ENCODE peak calls at places on chromosome 6, in four cellular contexts. A is GM12865; V is CD8-positive, alpha-beta T cell; F is natural killer cell. K is an unnamed sample.

GRCh38 chr6:75114795-75115194 is 91.1 kb downstream of the COL12A1 start:
- DNase-seq in F (no peak), V (no peak), A (no peak), K (no peak)

GRCh38 chr6:50853924-50854323 is 35.3 kb downstream of the TFAP2B start:
- DNase-seq in V (no peak), F (no peak), A (no peak), K (no peak)

GRCh38 chr6:42045538-42046460 is 4.5 kb upstream of the TAF8 start:
- DNase-seq in V (peak), F (no peak), A (peak), K (no peak)

GRCh38 chr6:135488023-135488422 is 9.5 kb downstream of the AHI1 start:
- DNase-seq in A (no peak), V (no peak), F (no peak), K (no peak)

GRCh38 chr6:109998159-109998785 is 20.2 kb downstream of the GPR6 start:
- DNase-seq in F (no peak), V (no peak), A (no peak), K (no peak)

GRCh38 chr6:132401120-132401940 is at the start of gene MOXD1:
- DNase-seq in V (no peak), F (peak), A (peak), K (peak)

GRCh38 chr6:146785001-146785585 is 186.3 kb downstream of the ADGB start:
- DNase-seq in F (no peak), V (peak), A (peak), K (no peak)

GRCh38 chr6:56693988-56694387 is 51.3 kb upstream of the DST start:
- DNase-seq in V (no peak), A (no peak), F (no peak), K (no peak)

GRCh38 chr6:80637312-80637711 is 530.8 kb downstream of the BCKDHB start:
- DNase-seq in V (no peak), F (no peak), A (no peak), K (no peak)

GRCh38 chr6:108157234-108157971 is 8.4 kb upstream of the NR2E1 start:
- DNase-seq in A (no peak), F (no peak), V (no peak), K (peak)

GRCh38 chr6:127952831-127953230 is 52.0 kb upstream of the THEMIS start:
- DNase-seq in V (no peak), A (no peak), F (no peak), K (no peak)

DNA sequence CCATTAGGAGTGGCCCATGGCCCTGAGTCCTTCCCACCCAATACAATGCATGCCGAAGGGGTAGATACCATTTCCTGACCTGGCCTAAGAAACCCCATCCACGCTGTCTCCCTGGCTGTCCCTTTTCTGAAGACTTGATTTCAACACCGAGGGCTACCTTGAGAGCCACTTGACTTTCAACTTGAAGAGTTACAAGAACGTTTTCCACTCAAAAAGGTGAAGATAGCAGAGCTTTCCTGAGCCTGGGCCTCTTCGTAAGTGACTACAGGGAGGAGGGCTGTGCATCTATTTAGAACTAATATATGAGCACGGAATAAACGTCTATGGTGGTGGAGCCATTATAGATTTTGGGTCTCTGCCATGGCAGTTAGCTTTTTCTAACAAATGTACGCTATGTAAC is 14.4 kb upstream of the PPP1R14C start:
- DNase-seq in V (no peak), F (no peak), A (no peak), K (no peak)
- TF ChIP-seq CTCF in V (no peak), F (no peak), A (no peak), K (no peak)

GRCh38 chr6:82783587-82784253 is 281.9 kb downstream of the UBE3D start:
- DNase-seq in A (peak), V (no peak), F (no peak), K (no peak)
- TF ChIP-seq CTCF in A (peak), V (no peak), F (no peak), K (no peak)

DNA sequence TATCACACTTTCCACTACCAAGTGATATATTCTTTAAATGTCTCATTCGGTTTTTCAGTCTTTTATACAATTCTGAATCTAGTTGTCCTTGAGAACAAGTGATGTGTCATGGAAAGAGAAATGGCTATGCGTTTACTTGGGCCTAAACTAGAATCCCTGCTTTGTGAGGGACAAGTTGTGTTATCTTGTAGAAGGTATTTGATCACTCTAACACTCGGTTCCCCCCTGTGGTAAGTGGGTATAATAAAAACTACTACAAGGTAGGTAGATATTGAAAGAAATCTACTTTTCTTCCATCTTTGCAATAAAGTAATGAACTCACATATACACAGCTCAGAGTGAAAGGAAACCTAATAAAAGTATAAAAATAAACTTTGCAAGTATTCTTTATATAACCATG is 108.9 kb downstream of the MANEA start:
- DNase-seq in F (no peak), A (no peak), V (no peak), K (no peak)
- TF ChIP-seq CTCF in F (no peak), A (no peak), V (no peak), K (no peak)

GRCh38 chr6:116881236-116881635 is 4.2 kb downstream of the RFX6 start:
- DNase-seq in A (no peak), V (no peak), F (no peak), K (no peak)
- TF ChIP-seq CTCF in A (no peak), V (no peak), F (no peak), K (no peak)

DNA sequence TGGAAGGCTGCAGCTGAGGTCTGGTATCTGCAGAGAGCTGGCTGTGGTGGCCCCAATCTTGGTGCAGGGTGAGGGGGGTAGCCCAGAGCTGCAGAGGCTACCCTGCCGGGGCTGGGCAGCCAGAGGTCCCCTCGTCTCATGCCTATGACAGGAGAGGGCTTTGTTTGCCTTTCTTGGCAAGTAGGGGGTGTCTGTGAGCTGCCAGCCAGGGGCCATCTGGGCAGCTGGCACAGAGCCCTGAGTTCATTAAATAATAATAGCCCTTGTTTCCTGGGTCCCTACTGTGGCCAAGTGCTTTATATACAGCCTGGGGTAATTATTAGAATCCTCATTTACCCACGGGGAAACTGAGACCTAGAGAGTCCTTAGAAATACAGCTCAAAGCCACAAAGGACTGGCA is 66.6 kb downstream of the EZR start:
- DNase-seq in A (no peak), F (no peak), V (no peak), K (no peak)
- TF ChIP-seq CTCF in A (no peak), F (no peak), V (no peak), K (no peak)

GRCh38 chr6:22129751-22130150 is 167.1 kb downstream of the PRL start:
- DNase-seq in A (no peak), V (no peak), F (no peak), K (no peak)
- TF ChIP-seq CTCF in A (no peak), V (no peak), F (no peak), K (no peak)

GRCh38 chr6:117837268-117837667 is 69.8 kb upstream of the SLC35F1 start:
- DNase-seq in V (no peak), A (no peak), F (no peak), K (no peak)

DNA sequence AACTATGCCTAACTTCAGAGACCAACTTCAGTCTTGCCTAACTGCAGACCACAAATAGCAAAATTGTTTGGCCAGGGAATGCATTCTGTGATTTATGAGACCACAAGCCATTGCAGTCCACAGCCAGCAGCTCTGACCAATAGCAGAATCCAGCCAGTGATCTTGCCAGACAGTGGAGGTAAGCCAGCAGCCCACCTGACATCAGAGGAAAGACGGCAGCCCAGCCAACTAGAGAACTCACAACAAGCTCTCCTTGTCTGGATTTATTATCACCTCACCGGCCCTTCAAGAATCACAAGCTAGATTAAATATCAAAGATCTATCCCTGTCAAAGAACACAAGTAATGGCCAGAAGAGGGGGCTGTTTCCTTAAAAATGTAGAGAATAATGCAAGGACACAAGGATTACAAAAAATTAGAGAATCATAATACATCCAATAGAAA is 66.5 kb upstream of the SLC35F1 start:
- DNase-seq in V (no peak), A (peak), F (no peak), K (no peak)
- TF ChIP-seq CTCF in V (no peak), A (peak), F (no peak), K (no peak)